ENCODE peak calls at places on chromosomes 11 and 22, in six cellular contexts. M is pancreas; A is aorta; E is SK-N-SH treated with all-trans-retinoic acid at 6 μM for 48 hours; B is right cardiac atrium; S is activated T-cell treated with anti-CD3 and anti-CD28 coated beads, Interleukin-2, amount 50 U/mL, for 4 hours. H is an unnamed sample.

GRCh38 chr11:61735391-61735790 is 17.0 kb upstream of the MYRF start:
- ATAC-seq in B (no peak), S (no peak), A (no peak), E (no peak), M (no peak), H (no peak)

GRCh38 chr11:65827774-65828156 is 6.0 kb upstream of the SNX32 start:
- ATAC-seq in E (no peak), B (no peak), A (no peak), M (no peak), S (peak), H (no peak)

GRCh38 chr22:41180926-41181325 is 24.2 kb upstream of the L3MBTL2 start:
- ATAC-seq in M (no peak), B (no peak), A (no peak), S (no peak), E (no peak), H (no peak)

GRCh38 chr11:118217575-118217974 is 7.2 kb downstream of the JAML start:
- ATAC-seq in M (no peak), S (peak), A (no peak), E (no peak), B (no peak), H (no peak)

GRCh38 chr11:79083346-79083745 is 357.5 kb downstream of the TENM4 start:
- ATAC-seq in A (no peak), S (no peak), B (no peak), M (no peak), E (no peak), H (no peak)

GRCh38 chr11:64566042-64566914 is 24.7 kb upstream of the SLC22A12 start:
- ATAC-seq in B (peak), A (peak), S (peak), E (peak), M (peak), H (peak)

GRCh38 chr11:128470081-128470480 is 117.3 kb downstream of the ETS1 start:
- ATAC-seq in S (peak), A (no peak), B (no peak), M (no peak), E (no peak), H (no peak)

GRCh38 chr11:111285205-111286079 is 12.9 kb upstream of the POU2AF3 start:
- ATAC-seq in M (no peak), A (no peak), B (no peak), S (peak), E (peak), H (no peak)

GRCh38 chr11:11856638-11857037 is 14.9 kb downstream of the USP47 start:
- ATAC-seq in M (no peak), S (peak), E (no peak), A (no peak), B (peak), H (no peak)

GRCh38 chr11:9250139-9250582 is 15.0 kb downstream of the DENND5A start:
- ATAC-seq in A (no peak), B (peak), M (no peak), E (no peak), S (peak), H (no peak)

GRCh38 chr22:35154937-35155387 is 89.0 kb downstream of the ISX start:
- ATAC-seq in E (peak), A (no peak), S (no peak), M (peak), B (peak), H (peak)

GRCh38 chr22:46238541-46238940 is 11.6 kb downstream of the CDPF1 start:
- ATAC-seq in S (no peak), M (no peak), E (no peak), A (no peak), B (peak), H (no peak)

GRCh38 chr11:7969756-7970646 is 4.8 kb upstream of the NLRP10 start:
- ATAC-seq in E (no peak), S (no peak), B (no peak), M (no peak), A (no peak), H (no peak)

GRCh38 chr11:112156153-112156552 is 7.7 kb downstream of the IL18 start:
- ATAC-seq in B (no peak), S (no peak), A (no peak), M (no peak), E (no peak), H (no peak)

GRCh38 chr22:17938484-17938924 is 85.9 kb downstream of the MICAL3 start:
- ATAC-seq in M (peak), S (no peak), E (no peak), A (peak), B (peak), H (no peak)

GRCh38 chr11:65851083-65851579 is 6.8 kb downstream of the CFL1 start:
- ATAC-seq in B (no peak), M (no peak), E (peak), A (no peak), S (peak), H (peak)

H was measured in esophagus mucosa.